ENCODE peak calls at places on chromosome 22, in ten cellular contexts. One of them, this sample, is unnamed.

GRCh38 chr22:50178871-50179869 is 6.5 kb upstream of the TRABD start:
- DNase-seq in neural crest cell: no peak
- DNase-seq in nephron progenitor cell: peak
- DNase-seq in stimulated activated naive CD8-positive, alpha-beta T cell treated with anti-CD3 and anti-CD28 coated beads, Interleukin-15, Interleukin-2, amounts not matched to agents 100 U/mL and 50 U/mL, for 24 hours: no peak
- DNase-seq in AG09309: no peak
- DNase-seq in GM18507: no peak
- DNase-seq in foreskin fibroblast: no peak
- DNase-seq in lower lobe of right lung: no peak
- DNase-seq in ovary: peak
- DNase-seq in KBM-7: no peak
- DNase-seq in this sample: peak

GRCh38 chr22:24521791-24522245 is 26.7 kb downstream of the UPB1 start:
- DNase-seq in neural crest cell: no peak
- DNase-seq in foreskin fibroblast: no peak
- DNase-seq in AG09309: no peak
- DNase-seq in lower lobe of right lung: peak
- DNase-seq in ovary: no peak
- DNase-seq in stimulated activated naive CD8-positive, alpha-beta T cell treated with anti-CD3 and anti-CD28 coated beads, Interleukin-15, Interleukin-2, amounts not matched to agents 100 U/mL and 50 U/mL, for 24 hours: peak
- DNase-seq in nephron progenitor cell: no peak
- DNase-seq in GM18507: peak
- DNase-seq in KBM-7: peak
- DNase-seq in this sample: no peak

GRCh38 chr22:29979645-29980303 is 96.8 kb downstream of the MTMR3 start:
- DNase-seq in ovary: no peak
- DNase-seq in stimulated activated naive CD8-positive, alpha-beta T cell treated with anti-CD3 and anti-CD28 coated beads, Interleukin-15, Interleukin-2, amounts not matched to agents 100 U/mL and 50 U/mL, for 24 hours: no peak
- DNase-seq in KBM-7: no peak
- DNase-seq in GM18507: peak
- DNase-seq in foreskin fibroblast: no peak
- DNase-seq in neural crest cell: no peak
- DNase-seq in AG09309: no peak
- DNase-seq in lower lobe of right lung: no peak
- DNase-seq in nephron progenitor cell: no peak
- DNase-seq in this sample: no peak

GRCh38 chr22:44167501-44167900 is 13.2 kb upstream of the PARVG start:
- DNase-seq in AG09309: no peak
- DNase-seq in foreskin fibroblast: no peak
- DNase-seq in lower lobe of right lung: no peak
- DNase-seq in neural crest cell: no peak
- DNase-seq in GM18507: no peak
- DNase-seq in KBM-7: no peak
- DNase-seq in ovary: no peak
- DNase-seq in nephron progenitor cell: no peak
- DNase-seq in stimulated activated naive CD8-positive, alpha-beta T cell treated with anti-CD3 and anti-CD28 coated beads, Interleukin-15, Interleukin-2, amounts not matched to agents 100 U/mL and 50 U/mL, for 24 hours: no peak
- DNase-seq in this sample: peak

GRCh38 chr22:19568337-19569311 is 44.4 kb upstream of the CLDN5 start:
- DNase-seq in foreskin fibroblast: peak
- DNase-seq in lower lobe of right lung: no peak
- DNase-seq in ovary: no peak
- DNase-seq in neural crest cell: no peak
- DNase-seq in KBM-7: no peak
- DNase-seq in GM18507: no peak
- DNase-seq in AG09309: peak
- DNase-seq in nephron progenitor cell: no peak
- DNase-seq in stimulated activated naive CD8-positive, alpha-beta T cell treated with anti-CD3 and anti-CD28 coated beads, Interleukin-15, Interleukin-2, amounts not matched to agents 100 U/mL and 50 U/mL, for 24 hours: no peak
- DNase-seq in this sample: no peak

GRCh38 chr22:49752598-49753091 is 75.0 kb downstream of the BRD1 start:
- DNase-seq in foreskin fibroblast: no peak
- DNase-seq in lower lobe of right lung: no peak
- DNase-seq in AG09309: no peak
- DNase-seq in nephron progenitor cell: no peak
- DNase-seq in KBM-7: no peak
- DNase-seq in neural crest cell: no peak
- DNase-seq in GM18507: no peak
- DNase-seq in ovary: peak
- DNase-seq in stimulated activated naive CD8-positive, alpha-beta T cell treated with anti-CD3 and anti-CD28 coated beads, Interleukin-15, Interleukin-2, amounts not matched to agents 100 U/mL and 50 U/mL, for 24 hours: no peak
- DNase-seq in this sample: no peak

GRCh38 chr22:42769574-42770447 is 49.1 kb upstream of the A4GALT start:
- DNase-seq in ovary: peak
- DNase-seq in AG09309: peak
- DNase-seq in foreskin fibroblast: peak
- DNase-seq in neural crest cell: no peak
- DNase-seq in nephron progenitor cell: peak
- DNase-seq in KBM-7: peak
- DNase-seq in lower lobe of right lung: peak
- DNase-seq in GM18507: peak
- DNase-seq in stimulated activated naive CD8-positive, alpha-beta T cell treated with anti-CD3 and anti-CD28 coated beads, Interleukin-15, Interleukin-2, amounts not matched to agents 100 U/mL and 50 U/mL, for 24 hours: no peak
- DNase-seq in this sample: peak

GRCh38 chr22:47372111-47372581 is 609.7 kb downstream of the TBC1D22A start:
- DNase-seq in AG09309: no peak
- DNase-seq in ovary: no peak
- DNase-seq in foreskin fibroblast: no peak
- DNase-seq in stimulated activated naive CD8-positive, alpha-beta T cell treated with anti-CD3 and anti-CD28 coated beads, Interleukin-15, Interleukin-2, amounts not matched to agents 100 U/mL and 50 U/mL, for 24 hours: no peak
- DNase-seq in KBM-7: no peak
- DNase-seq in nephron progenitor cell: no peak
- DNase-seq in GM18507: no peak
- DNase-seq in neural crest cell: no peak
- DNase-seq in lower lobe of right lung: peak
- DNase-seq in this sample: peak

GRCh38 chr22:28072066-28072465 is 153.0 kb upstream of the PITPNB start:
- DNase-seq in ovary: no peak
- DNase-seq in KBM-7: no peak
- DNase-seq in stimulated activated naive CD8-positive, alpha-beta T cell treated with anti-CD3 and anti-CD28 coated beads, Interleukin-15, Interleukin-2, amounts not matched to agents 100 U/mL and 50 U/mL, for 24 hours: no peak
- DNase-seq in GM18507: no peak
- DNase-seq in nephron progenitor cell: no peak
- DNase-seq in neural crest cell: no peak
- DNase-seq in lower lobe of right lung: no peak
- DNase-seq in AG09309: no peak
- DNase-seq in foreskin fibroblast: peak
- DNase-seq in this sample: no peak

GRCh38 chr22:25709758-25710157 is 32.2 kb upstream of the MYO18B start:
- DNase-seq in nephron progenitor cell: no peak
- DNase-seq in stimulated activated naive CD8-positive, alpha-beta T cell treated with anti-CD3 and anti-CD28 coated beads, Interleukin-15, Interleukin-2, amounts not matched to agents 100 U/mL and 50 U/mL, for 24 hours: no peak
- DNase-seq in ovary: no peak
- DNase-seq in neural crest cell: no peak
- DNase-seq in foreskin fibroblast: no peak
- DNase-seq in AG09309: no peak
- DNase-seq in lower lobe of right lung: no peak
- DNase-seq in KBM-7: no peak
- DNase-seq in GM18507: no peak
- DNase-seq in this sample: no peak

GRCh38 chr22:21680830-21681565 is 15.2 kb downstream of the PPIL2 start:
- DNase-seq in stimulated activated naive CD8-positive, alpha-beta T cell treated with anti-CD3 and anti-CD28 coated beads, Interleukin-15, Interleukin-2, amounts not matched to agents 100 U/mL and 50 U/mL, for 24 hours: no peak
- DNase-seq in ovary: no peak
- DNase-seq in nephron progenitor cell: no peak
- DNase-seq in AG09309: no peak
- DNase-seq in foreskin fibroblast: no peak
- DNase-seq in neural crest cell: no peak
- DNase-seq in GM18507: no peak
- DNase-seq in KBM-7: no peak
- DNase-seq in lower lobe of right lung: no peak
- DNase-seq in this sample: no peak

GRCh38 chr22:32588063-32588462 is 113.5 kb downstream of the FBXO7 start:
- DNase-seq in neural crest cell: no peak
- DNase-seq in ovary: no peak
- DNase-seq in lower lobe of right lung: no peak
- DNase-seq in stimulated activated naive CD8-positive, alpha-beta T cell treated with anti-CD3 and anti-CD28 coated beads, Interleukin-15, Interleukin-2, amounts not matched to agents 100 U/mL and 50 U/mL, for 24 hours: no peak
- DNase-seq in foreskin fibroblast: no peak
- DNase-seq in KBM-7: no peak
- DNase-seq in AG09309: no peak
- DNase-seq in nephron progenitor cell: no peak
- DNase-seq in GM18507: no peak
- DNase-seq in this sample: no peak

GRCh38 chr22:37818397-37819099 is 4.6 kb upstream of the GALR3 start:
- DNase-seq in AG09309: no peak
- DNase-seq in stimulated activated naive CD8-positive, alpha-beta T cell treated with anti-CD3 and anti-CD28 coated beads, Interleukin-15, Interleukin-2, amounts not matched to agents 100 U/mL and 50 U/mL, for 24 hours: peak
- DNase-seq in foreskin fibroblast: peak
- DNase-seq in lower lobe of right lung: peak
- DNase-seq in neural crest cell: no peak
- DNase-seq in KBM-7: no peak
- DNase-seq in ovary: peak
- DNase-seq in nephron progenitor cell: peak
- DNase-seq in GM18507: peak
- DNase-seq in this sample: peak

GRCh38 chr22:49170053-49170452 is 657.6 kb downstream of the BRD1 start:
- DNase-seq in KBM-7: no peak
- DNase-seq in ovary: no peak
- DNase-seq in stimulated activated naive CD8-positive, alpha-beta T cell treated with anti-CD3 and anti-CD28 coated beads, Interleukin-15, Interleukin-2, amounts not matched to agents 100 U/mL and 50 U/mL, for 24 hours: no peak
- DNase-seq in lower lobe of right lung: no peak
- DNase-seq in AG09309: no peak
- DNase-seq in GM18507: no peak
- DNase-seq in foreskin fibroblast: no peak
- DNase-seq in nephron progenitor cell: no peak
- DNase-seq in neural crest cell: no peak
- DNase-seq in this sample: no peak

GRCh38 chr22:46042786-46043185 is 65.8 kb upstream of the WNT7B start:
- DNase-seq in neural crest cell: no peak
- DNase-seq in KBM-7: peak
- DNase-seq in GM18507: no peak
- DNase-seq in stimulated activated naive CD8-positive, alpha-beta T cell treated with anti-CD3 and anti-CD28 coated beads, Interleukin-15, Interleukin-2, amounts not matched to agents 100 U/mL and 50 U/mL, for 24 hours: no peak
- DNase-seq in AG09309: no peak
- DNase-seq in lower lobe of right lung: peak
- DNase-seq in ovary: peak
- DNase-seq in foreskin fibroblast: no peak
- DNase-seq in nephron progenitor cell: no peak
- DNase-seq in this sample: peak

GRCh38 chr22:20546541-20546950 is 39.1 kb downstream of the MED15 start:
- DNase-seq in KBM-7: no peak
- DNase-seq in GM18507: no peak
- DNase-seq in stimulated activated naive CD8-positive, alpha-beta T cell treated with anti-CD3 and anti-CD28 coated beads, Interleukin-15, Interleukin-2, amounts not matched to agents 100 U/mL and 50 U/mL, for 24 hours: no peak
- DNase-seq in neural crest cell: no peak
- DNase-seq in ovary: no peak
- DNase-seq in foreskin fibroblast: no peak
- DNase-seq in AG09309: no peak
- DNase-seq in nephron progenitor cell: no peak
- DNase-seq in lower lobe of right lung: no peak
- DNase-seq in this sample: no peak

GRCh38 chr22:43811777-43812148 is 342 bp downstream of the EFCAB6 start:
- DNase-seq in lower lobe of right lung: no peak
- DNase-seq in stimulated activated naive CD8-positive, alpha-beta T cell treated with anti-CD3 and anti-CD28 coated beads, Interleukin-15, Interleukin-2, amounts not matched to agents 100 U/mL and 50 U/mL, for 24 hours: no peak
- DNase-seq in foreskin fibroblast: peak
- DNase-seq in GM18507: no peak
- DNase-seq in neural crest cell: no peak
- DNase-seq in nephron progenitor cell: no peak
- DNase-seq in AG09309: no peak
- DNase-seq in KBM-7: no peak
- DNase-seq in ovary: no peak
- DNase-seq in this sample: no peak

GRCh38 chr22:47808886-47809620 is 1046.6 kb downstream of the TBC1D22A start:
- DNase-seq in AG09309: no peak
- DNase-seq in neural crest cell: no peak
- DNase-seq in GM18507: no peak
- DNase-seq in foreskin fibroblast: no peak
- DNase-seq in nephron progenitor cell: no peak
- DNase-seq in ovary: no peak
- DNase-seq in lower lobe of right lung: no peak
- DNase-seq in KBM-7: no peak
- DNase-seq in stimulated activated naive CD8-positive, alpha-beta T cell treated with anti-CD3 and anti-CD28 coated beads, Interleukin-15, Interleukin-2, amounts not matched to agents 100 U/mL and 50 U/mL, for 24 hours: no peak
- DNase-seq in this sample: no peak

GRCh38 chr22:39243443-39244072 is 1.2 kb downstream of the PDGFB start:
- DNase-seq in lower lobe of right lung: no peak
- DNase-seq in stimulated activated naive CD8-positive, alpha-beta T cell treated with anti-CD3 and anti-CD28 coated beads, Interleukin-15, Interleukin-2, amounts not matched to agents 100 U/mL and 50 U/mL, for 24 hours: no peak
- DNase-seq in GM18507: no peak
- DNase-seq in AG09309: no peak
- DNase-seq in neural crest cell: no peak
- DNase-seq in KBM-7: no peak
- DNase-seq in nephron progenitor cell: peak
- DNase-seq in foreskin fibroblast: no peak
- DNase-seq in ovary: no peak
- DNase-seq in this sample: no peak

GRCh38 chr22:46984751-46985506 is 222.5 kb downstream of the TBC1D22A start:
- DNase-seq in stimulated activated naive CD8-positive, alpha-beta T cell treated with anti-CD3 and anti-CD28 coated beads, Interleukin-15, Interleukin-2, amounts not matched to agents 100 U/mL and 50 U/mL, for 24 hours: no peak
- DNase-seq in foreskin fibroblast: peak
- DNase-seq in nephron progenitor cell: no peak
- DNase-seq in GM18507: no peak
- DNase-seq in neural crest cell: no peak
- DNase-seq in KBM-7: no peak
- DNase-seq in AG09309: peak
- DNase-seq in lower lobe of right lung: no peak
- DNase-seq in ovary: no peak
- DNase-seq in this sample: no peak

GRCh38 chr22:24737582-24737981 is 36.9 kb downstream of the PIWIL3 start:
- DNase-seq in neural crest cell: no peak
- DNase-seq in ovary: no peak
- DNase-seq in GM18507: no peak
- DNase-seq in stimulated activated naive CD8-positive, alpha-beta T cell treated with anti-CD3 and anti-CD28 coated beads, Interleukin-15, Interleukin-2, amounts not matched to agents 100 U/mL and 50 U/mL, for 24 hours: no peak
- DNase-seq in lower lobe of right lung: no peak
- DNase-seq in foreskin fibroblast: no peak
- DNase-seq in AG09309: no peak
- DNase-seq in KBM-7: no peak
- DNase-seq in nephron progenitor cell: no peak
- DNase-seq in this sample: no peak

GRCh38 chr22:30000566-30000965 is 79.7 kb upstream of the HORMAD2 start:
- DNase-seq in nephron progenitor cell: no peak
- DNase-seq in neural crest cell: no peak
- DNase-seq in KBM-7: no peak
- DNase-seq in foreskin fibroblast: no peak
- DNase-seq in ovary: no peak
- DNase-seq in stimulated activated naive CD8-positive, alpha-beta T cell treated with anti-CD3 and anti-CD28 coated beads, Interleukin-15, Interleukin-2, amounts not matched to agents 100 U/mL and 50 U/mL, for 24 hours: peak
- DNase-seq in lower lobe of right lung: no peak
- DNase-seq in AG09309: no peak
- DNase-seq in GM18507: no peak
- DNase-seq in this sample: no peak

GRCh38 chr22:34099278-34099677 is 179.0 kb upstream of the LARGE1 start:
- DNase-seq in foreskin fibroblast: no peak
- DNase-seq in nephron progenitor cell: no peak
- DNase-seq in neural crest cell: no peak
- DNase-seq in GM18507: no peak
- DNase-seq in stimulated activated naive CD8-positive, alpha-beta T cell treated with anti-CD3 and anti-CD28 coated beads, Interleukin-15, Interleukin-2, amounts not matched to agents 100 U/mL and 50 U/mL, for 24 hours: no peak
- DNase-seq in ovary: no peak
- DNase-seq in AG09309: no peak
- DNase-seq in lower lobe of right lung: no peak
- DNase-seq in KBM-7: peak
- DNase-seq in this sample: no peak

GRCh38 chr22:20656902-20657836 is 116.7 kb upstream of the SERPIND1 start:
- DNase-seq in ovary: no peak
- DNase-seq in GM18507: no peak
- DNase-seq in lower lobe of right lung: no peak
- DNase-seq in foreskin fibroblast: no peak
- DNase-seq in nephron progenitor cell: no peak
- DNase-seq in KBM-7: peak
- DNase-seq in stimulated activated naive CD8-positive, alpha-beta T cell treated with anti-CD3 and anti-CD28 coated beads, Interleukin-15, Interleukin-2, amounts not matched to agents 100 U/mL and 50 U/mL, for 24 hours: no peak
- DNase-seq in neural crest cell: no peak
- DNase-seq in AG09309: no peak
- DNase-seq in this sample: no peak

GRCh38 chr22:32448980-32449379 is 15.3 kb downstream of the BPIFC start:
- DNase-seq in neural crest cell: no peak
- DNase-seq in foreskin fibroblast: no peak
- DNase-seq in GM18507: no peak
- DNase-seq in nephron progenitor cell: no peak
- DNase-seq in lower lobe of right lung: no peak
- DNase-seq in ovary: no peak
- DNase-seq in KBM-7: no peak
- DNase-seq in AG09309: no peak
- DNase-seq in stimulated activated naive CD8-positive, alpha-beta T cell treated with anti-CD3 and anti-CD28 coated beads, Interleukin-15, Interleukin-2, amounts not matched to agents 100 U/mL and 50 U/mL, for 24 hours: no peak
- DNase-seq in this sample: no peak

GRCh38 chr22:38083931-38084631 is at the start of gene SLC16A8:
- DNase-seq in neural crest cell: no peak
- DNase-seq in GM18507: no peak
- DNase-seq in AG09309: no peak
- DNase-seq in lower lobe of right lung: peak
- DNase-seq in nephron progenitor cell: no peak
- DNase-seq in KBM-7: no peak
- DNase-seq in stimulated activated naive CD8-positive, alpha-beta T cell treated with anti-CD3 and anti-CD28 coated beads, Interleukin-15, Interleukin-2, amounts not matched to agents 100 U/mL and 50 U/mL, for 24 hours: no peak
- DNase-seq in foreskin fibroblast: no peak
- DNase-seq in ovary: no peak
- DNase-seq in this sample: peak

GRCh38 chr22:38700271-38700788 is 413 bp downstream of the JOSD1 start:
- DNase-seq in foreskin fibroblast: no peak
- DNase-seq in KBM-7: no peak
- DNase-seq in stimulated activated naive CD8-positive, alpha-beta T cell treated with anti-CD3 and anti-CD28 coated beads, Interleukin-15, Interleukin-2, amounts not matched to agents 100 U/mL and 50 U/mL, for 24 hours: no peak
- DNase-seq in neural crest cell: no peak
- DNase-seq in AG09309: no peak
- DNase-seq in ovary: peak
- DNase-seq in lower lobe of right lung: peak
- DNase-seq in GM18507: no peak
- DNase-seq in nephron progenitor cell: peak
- DNase-seq in this sample: peak

GRCh38 chr22:20302438-20303228 is 17.2 kb downstream of the DGCR6L start:
- DNase-seq in ovary: no peak
- DNase-seq in neural crest cell: no peak
- DNase-seq in nephron progenitor cell: no peak
- DNase-seq in AG09309: no peak
- DNase-seq in KBM-7: no peak
- DNase-seq in foreskin fibroblast: no peak
- DNase-seq in GM18507: no peak
- DNase-seq in lower lobe of right lung: no peak
- DNase-seq in stimulated activated naive CD8-positive, alpha-beta T cell treated with anti-CD3 and anti-CD28 coated beads, Interleukin-15, Interleukin-2, amounts not matched to agents 100 U/mL and 50 U/mL, for 24 hours: no peak
- DNase-seq in this sample: no peak

This sample was measured in spleen.